ENCODE peak calls at places on chromosomes 13 and 19, in five cellular contexts. W is uterus, F is thoracic aorta, K is HCT116, O is body of pancreas. U is an unnamed sample. For H3K27me3, the result is how much of the 10 kb centered on the place peaks cover.

GRCh38 chr19:3499738-3500428 is 591 bp downstream of the DOHH start:
- DNase-seq in F (no peak), O (no peak), W (no peak), K (no peak), U (no peak)

GRCh38 chr13:28531195-28531955 is 36.4 kb upstream of the FLT1 start:
- DNase-seq in F (no peak), W (peak), O (no peak), K (no peak), U (no peak)

GRCh38 chr13:92974905-92975429 is 251.6 kb upstream of the GPC6 start:
- DNase-seq in K (no peak), O (no peak), W (no peak), F (no peak), U (no peak)

GRCh38 chr13:99086149-99086868 is 108.4 kb upstream of the DOCK9 start:
- DNase-seq in W (peak), O (peak), F (no peak), K (no peak), U (peak)

GRCh38 chr19:2625434-2625833 is 77.1 kb downstream of the GNG7 start:
- DNase-seq in F (no peak), O (no peak), W (no peak), K (no peak), U (no peak)

GRCh38 chr13:113176292-113176691 is 17.8 kb downstream of the PROZ start:
- DNase-seq in W (no peak), O (no peak), F (no peak), K (no peak), U (no peak)

GRCh38 chr13:33285420-33286124 is at the start of gene STARD13:
- DNase-seq in F (peak), O (peak), W (peak), K (peak), U (peak)

GRCh38 chr13:98033277-98034247 is 80.1 kb downstream of the IPO5 start:
- DNase-seq in O (peak), W (peak), K (peak), F (no peak), U (no peak)

GRCh38 chr19:48617146-48617937 is 1.6 kb downstream of the RPL18 start:
- DNase-seq in W (no peak), F (no peak), K (no peak), O (no peak), U (no peak)

GRCh38 chr19:13187419-13187818 is 37.2 kb downstream of the IER2 start:
- DNase-seq in O (no peak), K (no peak), W (no peak), F (no peak), U (no peak)

GRCh38 chr13:92734068-92734467 is 492.5 kb upstream of the GPC6 start:
- DNase-seq in W (no peak), O (no peak), F (no peak), K (no peak), U (no peak)

GRCh38 chr13:20101467-20102316 is 59.2 kb downstream of the GJA3 start:
- DNase-seq in W (no peak), O (no peak), F (no peak), K (no peak), U (no peak)

GRCh38 chr19:54160182-54160811 is 776 bp upstream of the LENG1 start:
- DNase-seq in W (no peak), K (no peak), O (no peak), F (no peak), U (no peak)

GRCh38 chr19:51020988-51021651 is 1.6 kb upstream of the KLK10 start:
- DNase-seq in K (no peak), W (no peak), F (no peak), O (peak), U (no peak)

GRCh38 chr19:44582581-44583265 is 30.6 kb upstream of the IGSF23 start:
- DNase-seq in F (no peak), K (peak), O (peak), W (no peak), U (no peak)

GRCh38 chr13:19658192-19658591 is 24.7 kb downstream of the MPHOSPH8 start:
- DNase-seq in W (no peak), O (no peak), F (no peak), K (no peak), U (no peak)

GRCh38 chr13:98909016-98909415 is 68.8 kb downstream of the DOCK9 start:
- DNase-seq in K (no peak), O (no peak), F (no peak), W (no peak), U (no peak)

GRCh38 chr13:74250738-74251190 is 116.6 kb upstream of the KLF12 start:
- DNase-seq in F (no peak), K (no peak), W (no peak), O (no peak), U (no peak)

GRCh38 chr19:2171349-2172145 is 7.8 kb downstream of the DOT1L start:
- DNase-seq in O (peak), W (no peak), K (no peak), F (no peak), U (no peak)

GRCh38 chr19:13036366-13036976 is 41.2 kb downstream of the NFIX start:
- DNase-seq in W (peak), K (peak), F (no peak), O (no peak), U (peak)

GRCh38 chr13:30354481-30355404 is 47.4 kb upstream of the KATNAL1 start:
- DNase-seq in F (no peak), O (no peak), K (no peak), W (no peak), U (no peak)

GRCh38 chr13:23618341-23618740 is 48.1 kb downstream of the TNFRSF19 start:
- DNase-seq in W (no peak), F (no peak), K (no peak), O (no peak), U (no peak)

GRCh38 chr13:74367193-74367592 is 233.0 kb upstream of the KLF12 start:
- DNase-seq in O (no peak), K (no peak), F (no peak), W (no peak), U (no peak)

GRCh38 chr19:35860818-35861639 is 4.3 kb downstream of the KIRREL2 start:
- DNase-seq in K (no peak), F (no peak), O (no peak), W (no peak), U (no peak)

GRCh38 chr19:35861640-35862160 is 5.0 kb downstream of the KIRREL2 start:
- DNase-seq in O (no peak), K (no peak), W (no peak), F (no peak), U (no peak)

GRCh38 chr19:35860436-35860817 is 3.7 kb downstream of the KIRREL2 start:
- DNase-seq in K (no peak), F (no peak), W (no peak), O (peak), U (no peak)

GRCh38 chr19:35858311-35858710 is 1.6 kb downstream of the KIRREL2 start:
- DNase-seq in W (no peak), K (no peak), F (no peak), O (no peak), U (no peak)

GRCh38 chr19:35859414-35859813 is 2.7 kb downstream of the KIRREL2 start:
- DNase-seq in O (no peak), F (no peak), W (no peak), K (no peak), U (no peak)
- H3K27me3 ChIP-seq in O (under half), F (under half), W (under half), K (under half), U (under half)

DNA sequence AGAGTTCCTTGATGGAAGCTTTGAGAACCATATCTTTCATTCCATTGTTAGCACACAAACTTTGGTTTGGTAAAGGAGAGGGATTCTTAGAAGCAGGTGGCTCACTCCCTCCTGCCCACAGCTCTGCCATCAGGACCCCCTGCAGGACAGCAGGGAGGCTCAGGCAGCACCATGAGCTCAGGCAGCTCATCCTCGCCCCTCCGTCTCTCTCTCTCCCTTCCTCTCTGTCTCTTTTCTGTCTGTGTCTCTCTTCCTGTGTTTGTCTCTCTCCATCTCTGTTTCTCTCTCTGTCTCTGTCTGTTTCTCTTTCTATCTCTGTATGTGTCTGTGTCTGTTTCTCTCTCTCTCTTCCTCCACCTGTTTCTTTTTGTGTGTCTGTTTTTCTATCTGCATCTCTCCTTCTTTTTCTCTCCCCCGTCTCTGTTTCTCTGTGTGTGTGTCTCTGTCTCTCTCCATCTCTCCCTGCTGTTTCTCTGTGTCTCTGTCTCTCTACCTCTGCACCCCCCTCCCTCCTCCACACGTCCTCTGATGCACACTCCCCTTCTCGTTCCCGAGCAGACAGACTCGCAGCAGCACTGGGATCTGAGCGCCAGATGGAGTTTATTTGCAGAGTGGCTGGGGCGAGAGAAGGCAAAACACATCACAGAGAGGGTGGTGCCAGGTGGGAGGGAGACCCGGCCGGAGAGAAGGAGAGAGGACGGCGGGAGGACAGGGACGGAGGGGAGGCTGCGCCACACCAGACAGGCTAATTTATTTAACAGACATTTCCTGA is 8.7 kb downstream of the SBK2 start:
- DNase-seq in W (no peak), O (no peak), F (no peak), K (no peak), U (no peak)
- TF ChIP-seq CTCF in W (no peak), O (no peak), F (no peak), K (no peak), U (no peak)

DNA sequence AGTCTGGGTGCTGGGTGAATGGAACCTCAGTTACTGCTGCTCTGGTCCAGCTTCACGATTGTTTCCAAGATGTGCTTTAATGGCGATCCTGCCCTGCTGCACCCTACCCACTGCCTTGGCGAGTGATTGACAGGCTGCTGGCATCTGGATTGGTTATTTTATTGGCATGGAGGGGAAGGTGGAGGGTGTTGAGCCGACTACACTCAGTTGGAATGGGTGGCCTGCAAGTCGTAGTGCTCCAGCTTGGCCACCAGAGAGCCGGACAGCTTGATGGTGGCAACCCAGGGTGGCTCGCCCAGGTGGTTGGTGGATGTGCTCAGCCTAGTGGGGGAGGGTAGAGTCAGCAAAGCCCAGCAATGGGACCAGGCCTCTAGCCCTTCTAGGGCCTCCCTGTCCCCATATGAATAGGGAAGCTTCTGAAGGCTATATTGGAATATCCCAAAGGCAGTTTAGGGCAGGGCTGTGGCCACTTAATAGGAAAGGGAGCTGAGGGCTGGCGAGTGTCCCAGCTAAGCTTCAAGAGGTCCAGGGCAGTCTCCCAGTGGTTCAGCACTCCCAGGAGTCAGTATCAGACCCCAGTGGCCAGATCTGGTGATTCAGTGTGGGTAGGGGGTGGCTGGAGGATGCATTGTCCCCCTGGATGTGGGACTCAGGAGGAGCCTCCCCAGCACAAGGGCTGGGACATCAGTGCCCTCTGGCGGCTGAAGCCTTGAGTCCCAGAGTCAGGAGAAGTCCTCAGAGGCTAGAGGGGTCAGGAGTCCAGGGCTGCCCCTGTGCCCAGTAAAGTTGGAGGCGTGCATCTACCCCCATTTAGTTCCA is 3.4 kb downstream of the GGN start:
- DNase-seq in K (no peak), W (no peak), O (no peak), F (no peak), U (no peak)
- H3K27me3 ChIP-seq in K (under half), W (under half), O (under half), F (under half), U (under half)

GRCh38 chr13:100240109-100240779 is 151.4 kb downstream of the PCCA start:
- DNase-seq in F (no peak), W (no peak), K (no peak), O (no peak), U (no peak)

GRCh38 chr13:100234524-100235136 is 145.7 kb downstream of the PCCA start:
- DNase-seq in O (no peak), F (no peak), K (no peak), W (no peak), U (no peak)

GRCh38 chr13:100230813-100231575 is 142.1 kb downstream of the PCCA start:
- DNase-seq in K (no peak), O (no peak), W (no peak), F (no peak), U (no peak)

GRCh38 chr13:100234006-100234405 is 145.1 kb downstream of the PCCA start:
- DNase-seq in W (no peak), K (no peak), F (no peak), O (no peak), U (no peak)

GRCh38 chr13:100235311-100235901 is 146.5 kb downstream of the PCCA start:
- DNase-seq in F (no peak), W (no peak), K (peak), O (no peak), U (no peak)
- TF ChIP-seq CTCF in F (peak), W (peak), K (peak), O (peak), U (peak)

DNA sequence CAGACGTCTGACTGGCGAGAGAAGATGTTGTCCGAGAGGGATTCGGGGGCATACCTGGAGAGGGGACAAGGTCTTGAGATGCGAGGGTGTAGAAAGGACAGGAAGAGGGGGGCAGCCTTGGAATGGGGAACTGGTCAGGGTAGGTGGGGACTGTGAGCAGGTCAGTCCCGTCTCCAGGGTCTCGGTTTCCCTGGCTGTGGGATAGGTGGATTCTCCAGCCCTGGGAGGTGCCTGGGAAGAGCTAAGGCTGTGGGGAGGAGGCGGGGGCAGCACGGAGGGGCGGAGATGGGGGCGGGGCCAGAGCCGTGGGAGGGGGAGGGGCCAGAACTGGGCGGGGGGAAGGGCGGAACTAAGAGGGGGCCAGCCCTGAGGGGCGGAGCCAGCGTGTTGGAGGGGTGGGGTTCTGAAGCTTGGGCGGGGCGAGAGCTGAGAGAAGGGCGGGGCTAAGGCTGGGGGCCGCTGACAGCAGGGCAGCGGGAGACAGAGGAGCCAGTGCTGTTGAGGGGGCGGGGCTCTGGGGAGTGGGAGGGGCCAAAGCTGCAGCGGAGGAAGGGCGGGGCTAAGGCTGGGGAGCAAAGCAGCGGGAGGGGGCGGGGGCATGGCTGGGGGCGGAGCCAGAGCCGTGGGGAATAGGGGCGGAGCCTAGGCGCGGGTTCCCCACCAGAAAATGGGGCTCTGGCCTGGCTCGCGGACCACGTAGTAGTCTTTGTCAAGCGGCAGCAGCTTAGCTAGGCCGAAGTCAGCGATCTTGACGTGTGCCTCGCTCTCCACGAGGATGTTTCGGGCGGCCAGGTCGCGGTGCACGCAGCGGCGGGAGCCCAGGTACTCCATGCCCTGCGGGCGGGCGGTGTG is 9.5 kb upstream of the INSL3 start:
- DNase-seq in K (peak), W (peak), O (peak), F (no peak), U (peak)
- H3K27me3 ChIP-seq in K (under half), W (under half), O (under half), F (under half), U (under half)

U was measured in lung.